ENCODE peak calls at places on chromosomes 16 and 17, in five cellular contexts. U, I, D, L and N are unnamed samples.

GRCh38 chr16:54459509-54460235 is 173.1 kb upstream of the IRX3 start:
- DNase-seq in L (no peak), U (no peak), I (no peak), D (peak), N (peak)

GRCh38 chr17:68514809-68515208 is 2.6 kb downstream of the PRKAR1A start:
- DNase-seq in U (peak), L (no peak), D (no peak), I (no peak), N (no peak)

GRCh38 chr17:72378414-72379395 is 257.9 kb downstream of the SOX9 start:
- DNase-seq in I (no peak), D (no peak), U (no peak), L (no peak), N (no peak)

GRCh38 chr16:67939507-67940435 is 3.1 kb upstream of the PSMB10 start:
- DNase-seq in U (no peak), L (peak), D (no peak), I (no peak), N (no peak)

GRCh38 chr16:11038777-11039176 is 94.4 kb downstream of the CLEC16A start:
- DNase-seq in L (no peak), I (no peak), U (no peak), D (no peak), N (no peak)

GRCh38 chr16:1296688-1297412 is 12.6 kb upstream of the UBE2I start:
- DNase-seq in L (peak), U (peak), I (no peak), D (peak), N (no peak)

GRCh38 chr17:8185580-8186445 is 4.2 kb downstream of the BORCS6 start:
- DNase-seq in D (no peak), I (peak), L (peak), U (peak), N (no peak)

GRCh38 chr16:1917665-1918111 is 527 bp downstream of the HS3ST6 start:
- DNase-seq in L (no peak), I (no peak), D (no peak), U (no peak), N (no peak)

GRCh38 chr17:6572997-6573396 is 16.6 kb upstream of the PITPNM3 start:
- DNase-seq in D (no peak), U (no peak), I (no peak), L (no peak), N (no peak)

GRCh38 chr16:5616841-5617240 is 519.2 kb upstream of the EEF2KMT start:
- DNase-seq in I (no peak), D (no peak), U (no peak), L (no peak), N (no peak)

GRCh38 chr16:5621826-5622225 is 524.2 kb upstream of the EEF2KMT start:
- DNase-seq in U (no peak), I (no peak), L (no peak), D (no peak), N (peak)

GRCh38 chr16:5619314-5619713 is 521.7 kb upstream of the EEF2KMT start:
- DNase-seq in U (no peak), I (no peak), L (no peak), D (no peak), N (no peak)

DNA sequence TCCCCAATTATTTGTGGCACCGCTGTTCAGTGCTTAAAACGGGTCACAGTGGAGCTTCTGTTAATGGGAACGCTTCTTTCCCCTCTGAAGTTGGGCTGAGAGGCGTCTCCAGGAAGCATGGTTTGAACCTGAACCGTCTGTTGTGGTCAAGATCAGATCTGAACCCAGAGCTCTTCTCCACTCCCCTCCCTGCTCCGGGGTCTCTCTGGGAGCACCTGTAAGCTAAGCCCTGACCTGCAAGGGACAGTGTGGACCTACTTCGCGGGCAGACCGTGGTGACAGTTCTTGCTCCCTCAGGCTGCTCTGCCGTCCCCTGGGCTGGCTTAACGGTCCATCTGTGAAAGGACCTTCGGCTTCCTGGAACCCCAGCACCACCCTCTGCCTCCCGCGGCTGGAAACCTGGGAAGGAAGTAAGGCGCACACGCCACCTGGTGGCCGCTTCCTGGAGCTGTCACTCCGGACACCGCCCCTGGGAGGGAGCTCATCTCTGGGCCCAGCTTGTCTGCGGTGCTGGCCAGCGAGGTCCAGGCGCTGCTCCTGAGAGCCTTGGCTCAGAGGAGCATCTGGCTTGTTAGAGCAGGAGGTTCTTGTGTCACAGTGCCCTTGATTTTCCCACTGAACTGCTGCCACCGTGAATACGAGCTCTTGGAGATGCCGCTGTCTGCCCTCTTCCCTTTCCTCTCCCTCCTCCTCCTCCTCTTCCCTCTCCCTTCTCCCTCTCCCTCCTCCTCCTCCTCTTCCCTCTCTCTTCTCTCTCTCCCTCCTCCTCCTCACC is 518.5 kb upstream of the EEF2KMT start:
- DNase-seq in I (no peak), U (peak), L (peak), D (no peak), N (peak)
- H3K4me3 ChIP-seq in I (no peak), U (no peak), L (no peak), D (no peak), N (no peak)

GRCh38 chr17:31538080-31538762 is 146.7 kb downstream of the RAB11FIP4 start:
- DNase-seq in I (no peak), D (no peak), L (no peak), U (no peak), N (no peak)

GRCh38 chr17:31537558-31537957 is 146.1 kb downstream of the RAB11FIP4 start:
- DNase-seq in U (no peak), L (no peak), D (no peak), I (no peak), N (no peak)

GRCh38 chr17:31544186-31544585 is 152.7 kb downstream of the RAB11FIP4 start:
- DNase-seq in D (no peak), L (no peak), I (no peak), U (no peak), N (no peak)

GRCh38 chr17:31540602-31541307 is 149.3 kb downstream of the RAB11FIP4 start:
- DNase-seq in U (no peak), I (no peak), L (no peak), D (no peak), N (no peak)

DNA sequence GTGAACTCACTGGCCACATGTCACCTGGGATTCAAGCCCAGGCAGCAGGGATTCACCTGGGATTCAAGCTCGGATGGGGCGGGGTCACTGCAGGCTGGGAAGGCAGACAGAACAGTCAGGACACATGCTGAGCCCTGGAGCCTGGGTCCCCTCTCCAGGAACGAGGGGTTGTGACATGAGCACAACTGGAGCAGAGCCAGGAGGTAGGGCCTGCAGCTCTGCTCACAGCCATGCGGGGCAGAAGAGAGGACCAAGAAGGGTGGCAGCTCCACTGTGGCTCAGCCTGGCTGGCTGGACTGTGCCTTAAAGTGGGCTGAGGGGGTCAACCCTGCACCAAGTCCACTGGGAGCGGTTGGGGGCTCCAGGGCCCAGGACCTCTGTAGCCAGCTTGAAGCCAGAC is 150.1 kb downstream of the RAB11FIP4 start:
- DNase-seq in D (no peak), U (peak), L (no peak), I (no peak), N (no peak)
- TF ChIP-seq CTCF in D (peak), U (no peak), L (no peak), I (no peak), N (peak)

GRCh38 chr16:8673611-8674412 is 605 bp upstream of the ABAT start:
- DNase-seq in I (no peak), D (no peak), L (no peak), U (no peak), N (no peak)
- H3K4me3 ChIP-seq in I (peak), D (peak), L (peak), U (peak), N (peak)

GRCh38 chr17:16380640-16381495 is at the start of gene UBB:
- DNase-seq in D (peak), U (peak), I (peak), L (peak), N (peak)
- TF ChIP-seq CTCF in D (peak), U (no peak), I (no peak), L (no peak), N (no peak)

GRCh38 chr17:63840591-63841349 is 1.7 kb downstream of the SMARCD2 start:
- DNase-seq in U (no peak), I (peak), D (no peak), L (no peak), N (no peak)
- H3K4me3 ChIP-seq in U (peak), I (peak), D (peak), L (peak), N (peak)

DNA sequence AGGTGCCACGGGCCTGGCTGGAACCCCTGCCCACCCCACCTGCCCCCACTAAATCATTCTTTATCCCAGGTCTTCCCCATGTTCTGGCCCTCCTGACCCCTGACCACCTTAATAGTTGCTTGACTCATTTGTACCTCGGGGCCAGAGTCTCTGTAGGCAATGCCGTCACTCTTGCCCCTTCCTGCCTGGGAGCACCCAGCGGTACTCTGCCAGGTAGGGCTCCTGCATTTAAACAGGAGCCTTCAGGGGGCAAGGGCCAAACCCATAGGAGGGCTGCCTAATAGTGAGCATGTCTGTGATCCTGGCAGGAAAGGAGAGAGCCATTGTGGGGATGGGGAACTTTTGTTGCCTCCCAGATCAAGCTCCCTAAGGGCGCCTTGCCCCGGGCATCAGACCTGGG is 8.8 kb upstream of the ITGA3 start:
- DNase-seq in D (no peak), I (peak), L (no peak), U (no peak), N (no peak)
- TF ChIP-seq CTCF in D (no peak), I (no peak), L (no peak), U (no peak), N (no peak)

GRCh38 chr17:13599168-13599577 is 2.6 kb downstream of the HS3ST3A1 start:
- DNase-seq in D (no peak), L (no peak), I (no peak), U (no peak), N (no peak)
- H3K4me3 ChIP-seq in D (no peak), L (no peak), I (no peak), U (no peak), N (peak)

GRCh38 chr17:43367588-43368242 is 31.1 kb upstream of the ARL4D start:
- DNase-seq in I (no peak), L (no peak), D (peak), U (peak), N (peak)
- TF ChIP-seq CTCF in I (no peak), L (no peak), D (no peak), U (no peak), N (no peak)